ENCODE peak calls at places on chromosomes 7 and 10, in nine cellular contexts. One of them, this sample, is unnamed.

GRCh38 chr10:70055550-70055949 is 2.9 kb downstream of the MACROH2A2 start:
- DNase-seq in keratinocyte: no peak
- DNase-seq in transverse colon: no peak
- DNase-seq in lower leg skin: no peak
- DNase-seq in HCT116: no peak
- DNase-seq in left ventricle myocardium inferior: no peak
- DNase-seq in uterus: no peak
- DNase-seq in fibroblast of mammary gland: peak; percentile 5
- DNase-seq in gastrocnemius medialis: no peak
- DNase-seq in this sample: peak; percentile 10

GRCh38 chr7:29480456-29480855 is 83.2 kb upstream of the PRR15 start:
- DNase-seq in keratinocyte: no peak
- DNase-seq in transverse colon: no peak
- DNase-seq in lower leg skin: no peak
- DNase-seq in HCT116: no peak
- DNase-seq in left ventricle myocardium inferior: no peak
- DNase-seq in uterus: peak; percentile 52
- DNase-seq in fibroblast of mammary gland: no peak
- DNase-seq in gastrocnemius medialis: no peak
- DNase-seq in this sample: no peak

GRCh38 chr10:98878418-98878817 is 357.2 kb downstream of the HPSE2 start:
- DNase-seq in keratinocyte: no peak
- DNase-seq in transverse colon: no peak
- DNase-seq in lower leg skin: no peak
- DNase-seq in HCT116: no peak
- DNase-seq in left ventricle myocardium inferior: no peak
- DNase-seq in uterus: no peak
- DNase-seq in fibroblast of mammary gland: no peak
- DNase-seq in gastrocnemius medialis: no peak
- DNase-seq in this sample: no peak

GRCh38 chr7:47809387-47809786 is 138.9 kb downstream of the PKD1L1 start:
- DNase-seq in keratinocyte: no peak
- DNase-seq in transverse colon: no peak
- DNase-seq in lower leg skin: peak; percentile 42
- DNase-seq in HCT116: no peak
- DNase-seq in left ventricle myocardium inferior: no peak
- DNase-seq in uterus: no peak
- DNase-seq in fibroblast of mammary gland: no peak
- DNase-seq in gastrocnemius medialis: no peak
- DNase-seq in this sample: no peak

GRCh38 chr10:131657318-131657984 is 243.4 kb upstream of the PPP2R2D start:
- DNase-seq in keratinocyte: no peak
- DNase-seq in transverse colon: no peak
- DNase-seq in lower leg skin: peak; percentile 74
- DNase-seq in HCT116: no peak
- DNase-seq in left ventricle myocardium inferior: no peak
- DNase-seq in uterus: no peak
- DNase-seq in fibroblast of mammary gland: no peak
- DNase-seq in gastrocnemius medialis: no peak
- DNase-seq in this sample: no peak

GRCh38 chr7:32285698-32286097 is 204.5 kb downstream of the LSM5 start:
- DNase-seq in keratinocyte: no peak
- DNase-seq in transverse colon: no peak
- DNase-seq in lower leg skin: no peak
- DNase-seq in HCT116: no peak
- DNase-seq in left ventricle myocardium inferior: no peak
- DNase-seq in uterus: no peak
- DNase-seq in fibroblast of mammary gland: no peak
- DNase-seq in gastrocnemius medialis: no peak
- DNase-seq in this sample: no peak

GRCh38 chr10:132987671-132988571 is 45.6 kb upstream of the CFAP46 start:
- DNase-seq in keratinocyte: no peak
- DNase-seq in transverse colon: no peak
- DNase-seq in lower leg skin: no peak
- DNase-seq in HCT116: no peak
- DNase-seq in left ventricle myocardium inferior: no peak
- DNase-seq in uterus: no peak
- DNase-seq in fibroblast of mammary gland: peak; percentile 88
- DNase-seq in gastrocnemius medialis: no peak
- DNase-seq in this sample: peak; percentile 38

GRCh38 chr10:95963992-95964391 is 56.2 kb downstream of the CC2D2B start:
- DNase-seq in keratinocyte: no peak
- DNase-seq in transverse colon: no peak
- DNase-seq in lower leg skin: no peak
- DNase-seq in HCT116: no peak
- DNase-seq in left ventricle myocardium inferior: no peak
- DNase-seq in uterus: no peak
- DNase-seq in fibroblast of mammary gland: no peak
- DNase-seq in gastrocnemius medialis: no peak
- DNase-seq in this sample: no peak

GRCh38 chr10:84427903-84428650 is 99.7 kb downstream of the CCSER2 start:
- DNase-seq in keratinocyte: no peak
- DNase-seq in transverse colon: no peak
- DNase-seq in lower leg skin: no peak
- DNase-seq in HCT116: no peak
- DNase-seq in left ventricle myocardium inferior: no peak
- DNase-seq in uterus: no peak
- DNase-seq in fibroblast of mammary gland: no peak
- DNase-seq in gastrocnemius medialis: no peak
- DNase-seq in this sample: peak; percentile 50

GRCh38 chr7:40659231-40659630 is 524.4 kb downstream of the SUGCT start:
- DNase-seq in keratinocyte: no peak
- DNase-seq in transverse colon: no peak
- DNase-seq in lower leg skin: no peak
- DNase-seq in HCT116: no peak
- DNase-seq in left ventricle myocardium inferior: peak; percentile 22
- DNase-seq in uterus: no peak
- DNase-seq in fibroblast of mammary gland: no peak
- DNase-seq in gastrocnemius medialis: no peak
- DNase-seq in this sample: no peak

GRCh38 chr10:7408003-7408493 is 2.8 kb downstream of the SFMBT2 start:
- DNase-seq in keratinocyte: no peak
- DNase-seq in transverse colon: peak; percentile 48
- DNase-seq in lower leg skin: peak; percentile 92
- DNase-seq in HCT116: no peak
- DNase-seq in left ventricle myocardium inferior: peak; percentile 60
- DNase-seq in uterus: peak; percentile 53
- DNase-seq in fibroblast of mammary gland: peak; percentile 16
- DNase-seq in gastrocnemius medialis: peak; percentile 27
- DNase-seq in this sample: no peak

GRCh38 chr7:101880536-101881443 is 63.4 kb downstream of the CUX1 start:
- DNase-seq in keratinocyte: peak; percentile 30
- DNase-seq in transverse colon: no peak
- DNase-seq in lower leg skin: no peak
- DNase-seq in HCT116: no peak
- DNase-seq in left ventricle myocardium inferior: no peak
- DNase-seq in uterus: no peak
- DNase-seq in fibroblast of mammary gland: peak; percentile 73
- DNase-seq in gastrocnemius medialis: no peak
- DNase-seq in this sample: peak; percentile 83

GRCh38 chr7:6272481-6273323 is at the start of gene CYTH3:
- DNase-seq in keratinocyte: no peak
- DNase-seq in transverse colon: peak; percentile 87
- DNase-seq in lower leg skin: peak; percentile 95
- DNase-seq in HCT116: no peak
- DNase-seq in left ventricle myocardium inferior: peak; percentile 80
- DNase-seq in uterus: peak; percentile 89
- DNase-seq in fibroblast of mammary gland: peak; percentile 64
- DNase-seq in gastrocnemius medialis: peak; percentile 73
- DNase-seq in this sample: peak; percentile 76

GRCh38 chr7:26307226-26307625 is 15.6 kb downstream of the SNX10 start:
- DNase-seq in keratinocyte: no peak
- DNase-seq in transverse colon: peak; percentile 23
- DNase-seq in lower leg skin: peak; percentile 87
- DNase-seq in HCT116: no peak
- DNase-seq in left ventricle myocardium inferior: no peak
- DNase-seq in uterus: peak; percentile 48
- DNase-seq in fibroblast of mammary gland: peak; percentile 81
- DNase-seq in gastrocnemius medialis: peak; percentile 18
- DNase-seq in this sample: peak; percentile 4

GRCh38 chr10:60944159-60944909 is at the start of gene RHOBTB1:
- DNase-seq in keratinocyte: no peak
- DNase-seq in transverse colon: peak; percentile 79
- DNase-seq in lower leg skin: peak; percentile 95
- DNase-seq in HCT116: no peak
- DNase-seq in left ventricle myocardium inferior: peak; percentile 81
- DNase-seq in uterus: peak; percentile 81
- DNase-seq in fibroblast of mammary gland: peak; percentile 68
- DNase-seq in gastrocnemius medialis: peak; percentile 87
- DNase-seq in this sample: peak; percentile 80

GRCh38 chr10:122850705-122851640 is 5.3 kb upstream of the CUZD1 start:
- DNase-seq in keratinocyte: no peak
- DNase-seq in transverse colon: no peak
- DNase-seq in lower leg skin: no peak
- DNase-seq in HCT116: no peak
- DNase-seq in left ventricle myocardium inferior: no peak
- DNase-seq in uterus: no peak
- DNase-seq in fibroblast of mammary gland: peak; percentile 77
- DNase-seq in gastrocnemius medialis: no peak
- DNase-seq in this sample: peak; percentile 73

GRCh38 chr7:107560898-107561516 is 2.7 kb downstream of the COG5 start:
- DNase-seq in keratinocyte: peak; percentile 56
- DNase-seq in transverse colon: no peak
- DNase-seq in lower leg skin: no peak
- DNase-seq in HCT116: no peak
- DNase-seq in left ventricle myocardium inferior: no peak
- DNase-seq in uterus: no peak
- DNase-seq in fibroblast of mammary gland: peak; percentile 27
- DNase-seq in gastrocnemius medialis: no peak
- DNase-seq in this sample: no peak

GRCh38 chr7:78587443-78588044 is 789.0 kb downstream of the PHTF2 start:
- DNase-seq in keratinocyte: no peak
- DNase-seq in transverse colon: no peak
- DNase-seq in lower leg skin: no peak
- DNase-seq in HCT116: peak; percentile 6
- DNase-seq in left ventricle myocardium inferior: no peak
- DNase-seq in uterus: no peak
- DNase-seq in fibroblast of mammary gland: peak; percentile 26
- DNase-seq in gastrocnemius medialis: no peak
- DNase-seq in this sample: peak; percentile 19
- TF ChIP-seq CTCF in keratinocyte: peak; percentile 14
- TF ChIP-seq CTCF in transverse colon: no peak
- TF ChIP-seq CTCF in lower leg skin: no peak
- TF ChIP-seq CTCF in HCT116: peak; percentile 55
- TF ChIP-seq CTCF in left ventricle myocardium inferior: peak; percentile 34
- TF ChIP-seq CTCF in uterus: no peak
- TF ChIP-seq CTCF in fibroblast of mammary gland: peak; percentile 20
- TF ChIP-seq CTCF in gastrocnemius medialis: no peak
- TF ChIP-seq CTCF in this sample: peak; percentile 37

GRCh38 chr10:125316436-125316835 is 156.1 kb upstream of the CTBP2 start:
- DNase-seq in keratinocyte: no peak
- DNase-seq in transverse colon: no peak
- DNase-seq in lower leg skin: no peak
- DNase-seq in HCT116: no peak
- DNase-seq in left ventricle myocardium inferior: no peak
- DNase-seq in uterus: no peak
- DNase-seq in fibroblast of mammary gland: no peak
- DNase-seq in gastrocnemius medialis: no peak
- DNase-seq in this sample: no peak
- H3K4me3 ChIP-seq in keratinocyte: no peak overlapping the region
- H3K4me3 ChIP-seq in transverse colon: no peak overlapping the region
- H3K4me3 ChIP-seq in lower leg skin: no peak overlapping the region
- H3K4me3 ChIP-seq in HCT116: no peak overlapping the region
- H3K4me3 ChIP-seq in left ventricle myocardium inferior: no peak overlapping the region
- H3K4me3 ChIP-seq in uterus: no peak overlapping the region
- H3K4me3 ChIP-seq in fibroblast of mammary gland: no peak overlapping the region
- H3K4me3 ChIP-seq in gastrocnemius medialis: no peak overlapping the region
- H3K4me3 ChIP-seq in this sample: no peak overlapping the region

DNA sequence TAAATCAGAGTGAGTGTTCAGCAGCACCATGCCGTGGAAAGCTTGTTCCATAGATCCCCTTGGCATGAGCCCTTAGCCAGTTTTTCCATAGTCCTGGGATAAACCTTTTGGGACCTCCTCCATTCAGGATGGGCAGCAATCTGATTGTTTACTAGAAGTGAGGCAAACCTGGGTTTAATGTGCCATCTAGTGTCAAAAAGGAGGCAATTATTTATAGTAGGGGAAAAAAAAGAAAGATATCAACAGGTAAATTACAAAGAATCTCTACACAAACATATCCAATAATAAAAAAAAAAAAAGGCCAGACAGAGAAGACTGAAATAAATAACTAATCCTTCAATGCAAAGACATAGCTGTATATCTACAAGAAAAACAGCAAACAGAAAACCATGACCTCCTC is 229.0 kb upstream of the STK17A start:
- DNase-seq in keratinocyte: no peak
- DNase-seq in transverse colon: no peak
- DNase-seq in lower leg skin: no peak
- DNase-seq in HCT116: peak; percentile 6
- DNase-seq in left ventricle myocardium inferior: no peak
- DNase-seq in uterus: no peak
- DNase-seq in fibroblast of mammary gland: no peak
- DNase-seq in gastrocnemius medialis: no peak
- DNase-seq in this sample: no peak
- TF ChIP-seq CTCF in keratinocyte: no peak
- TF ChIP-seq CTCF in transverse colon: no peak
- TF ChIP-seq CTCF in lower leg skin: no peak
- TF ChIP-seq CTCF in HCT116: peak; percentile 20
- TF ChIP-seq CTCF in left ventricle myocardium inferior: no peak
- TF ChIP-seq CTCF in uterus: no peak
- TF ChIP-seq CTCF in fibroblast of mammary gland: no peak
- TF ChIP-seq CTCF in gastrocnemius medialis: no peak
- TF ChIP-seq CTCF in this sample: no peak

DNA sequence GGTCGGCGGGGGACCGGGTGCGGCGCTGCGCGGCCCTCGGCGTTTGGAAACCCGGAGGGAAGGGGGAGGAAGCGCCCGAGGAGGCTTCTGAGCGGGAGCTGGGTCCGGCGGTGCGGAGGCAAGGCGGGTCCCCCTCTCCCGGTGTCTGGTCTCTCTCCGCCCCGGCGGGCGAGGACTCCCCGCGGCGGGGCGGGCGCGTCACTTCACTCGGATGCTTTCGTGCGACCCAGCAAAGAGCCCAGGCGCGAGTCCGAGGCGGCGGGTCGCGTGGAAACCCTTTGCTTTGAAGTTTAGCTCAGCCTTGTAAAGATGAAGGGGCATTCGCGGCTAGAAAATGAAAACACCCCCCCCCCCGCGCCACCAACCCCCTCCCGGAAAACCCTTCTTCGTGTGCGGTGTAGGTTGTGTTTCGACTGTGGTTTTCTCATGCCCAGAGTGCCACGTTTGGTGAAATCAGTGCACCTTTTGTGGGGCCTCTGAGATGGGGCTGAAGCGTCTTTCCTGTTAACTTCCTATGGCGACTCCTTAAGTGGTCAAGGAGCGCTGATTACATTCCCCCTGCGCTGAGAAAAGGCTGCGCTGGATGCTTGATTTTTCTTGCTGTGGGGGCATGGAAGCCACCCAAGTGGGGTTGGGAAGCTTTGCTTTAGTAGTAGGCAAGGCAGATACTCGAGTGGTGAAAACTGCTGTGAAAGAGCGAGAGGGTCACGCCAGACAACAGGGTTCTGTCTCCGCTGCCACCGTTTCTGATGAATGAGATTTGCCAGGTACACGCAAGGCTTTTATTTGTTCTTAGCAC is 874 bp downstream of the GNAI1 start:
- DNase-seq in keratinocyte: no peak
- DNase-seq in transverse colon: peak; percentile 14
- DNase-seq in lower leg skin: peak; percentile 87
- DNase-seq in HCT116: no peak
- DNase-seq in left ventricle myocardium inferior: peak; percentile 40
- DNase-seq in uterus: peak; percentile 15
- DNase-seq in fibroblast of mammary gland: peak; percentile 23
- DNase-seq in gastrocnemius medialis: no peak
- DNase-seq in this sample: peak; percentile 43
- H3K4me3 ChIP-seq in keratinocyte: peak overlapping the region; percentile 92
- H3K4me3 ChIP-seq in transverse colon: peak overlapping the region; percentile 98
- H3K4me3 ChIP-seq in lower leg skin: peak overlapping the region; percentile 68
- H3K4me3 ChIP-seq in HCT116: peak overlapping the region; percentile 95
- H3K4me3 ChIP-seq in left ventricle myocardium inferior: peak overlapping the region; percentile 95
- H3K4me3 ChIP-seq in uterus: peak overlapping the region; percentile 78
- H3K4me3 ChIP-seq in fibroblast of mammary gland: peak overlapping the region; percentile 94
- H3K4me3 ChIP-seq in gastrocnemius medialis: peak overlapping the region; percentile 82
- H3K4me3 ChIP-seq in this sample: peak overlapping the region; percentile 87

This sample was measured in choroid plexus epithelial cell.